ENCODE peak calls at places on chromosome 16, in four cellular contexts. One of them, this sample, is unnamed.

GRCh38 chr16:72214821-72215220 is 42.9 kb upstream of the PMFBP1 start:
- DNase-seq in NCI-H2081: no peak
- DNase-seq in HS-27A: no peak
- DNase-seq in NCI-H69: no peak
- DNase-seq in this sample: no peak

GRCh38 chr16:1645914-1646525 is 32.1 kb upstream of the JPT2 start:
- DNase-seq in NCI-H2081: peak
- DNase-seq in HS-27A: no peak
- DNase-seq in NCI-H69: peak
- DNase-seq in this sample: no peak

GRCh38 chr16:31118223-31119155 is 1.0 kb downstream of the KAT8 start:
- DNase-seq in NCI-H2081: no peak
- DNase-seq in HS-27A: no peak
- DNase-seq in NCI-H69: no peak
- DNase-seq in this sample: no peak

GRCh38 chr16:57127836-57128235 is 35.5 kb downstream of the CPNE2 start:
- DNase-seq in NCI-H2081: no peak
- DNase-seq in HS-27A: no peak
- DNase-seq in NCI-H69: no peak
- DNase-seq in this sample: no peak

GRCh38 chr16:85928411-85928820 is 29.5 kb downstream of the IRF8 start:
- DNase-seq in NCI-H2081: no peak
- DNase-seq in HS-27A: no peak
- DNase-seq in NCI-H69: no peak
- DNase-seq in this sample: peak

GRCh38 chr16:83011939-83012338 is 385.2 kb downstream of the CDH13 start:
- DNase-seq in NCI-H2081: no peak
- DNase-seq in HS-27A: no peak
- DNase-seq in NCI-H69: no peak
- DNase-seq in this sample: no peak

GRCh38 chr16:16086653-16087446 is 136.4 kb downstream of the ABCC6 start:
- DNase-seq in NCI-H2081: no peak
- DNase-seq in HS-27A: no peak
- DNase-seq in NCI-H69: no peak
- DNase-seq in this sample: no peak

GRCh38 chr16:87487361-87487924 is 5.4 kb downstream of the ZCCHC14 start:
- DNase-seq in NCI-H2081: peak
- DNase-seq in HS-27A: no peak
- DNase-seq in NCI-H69: peak
- DNase-seq in this sample: no peak

GRCh38 chr16:22355487-22355908 is 18.9 kb downstream of the CDR2 start:
- DNase-seq in NCI-H2081: no peak
- DNase-seq in HS-27A: no peak
- DNase-seq in NCI-H69: no peak
- DNase-seq in this sample: no peak

GRCh38 chr16:15665107-15665506 is 15.1 kb downstream of the NDE1 start:
- DNase-seq in NCI-H2081: no peak
- DNase-seq in HS-27A: no peak
- DNase-seq in NCI-H69: no peak
- DNase-seq in this sample: no peak

GRCh38 chr16:70594569-70594968 is 51.8 kb upstream of the IL34 start:
- DNase-seq in NCI-H2081: no peak
- DNase-seq in HS-27A: no peak
- DNase-seq in NCI-H69: no peak
- DNase-seq in this sample: no peak

GRCh38 chr16:3456374-3456773 is 12.9 kb downstream of the NAA60 start:
- DNase-seq in NCI-H2081: no peak
- DNase-seq in HS-27A: no peak
- DNase-seq in NCI-H69: peak
- DNase-seq in this sample: no peak

GRCh38 chr16:65829076-65829475 is 537.4 kb upstream of the CDH5 start:
- DNase-seq in NCI-H2081: no peak
- DNase-seq in HS-27A: no peak
- DNase-seq in NCI-H69: no peak
- DNase-seq in this sample: no peak

GRCh38 chr16:25110392-25110947 is 1.1 kb upstream of the LCMT1 start:
- DNase-seq in NCI-H2081: peak
- DNase-seq in HS-27A: no peak
- DNase-seq in NCI-H69: peak
- DNase-seq in this sample: no peak

GRCh38 chr16:50532576-50532975 is 15.6 kb upstream of the NKD1 start:
- DNase-seq in NCI-H2081: no peak
- DNase-seq in HS-27A: no peak
- DNase-seq in NCI-H69: no peak
- DNase-seq in this sample: no peak

GRCh38 chr16:22728167-22728836 is 85.7 kb upstream of the HS3ST2 start:
- DNase-seq in NCI-H2081: no peak
- DNase-seq in HS-27A: no peak
- DNase-seq in NCI-H69: no peak
- DNase-seq in this sample: no peak

GRCh38 chr16:75317101-75317522 is 65.7 kb upstream of the BCAR1 start:
- DNase-seq in NCI-H2081: no peak
- DNase-seq in HS-27A: no peak
- DNase-seq in NCI-H69: peak
- DNase-seq in this sample: no peak

GRCh38 chr16:12324152-12324551 is 347.6 kb downstream of the SNX29 start:
- DNase-seq in NCI-H2081: no peak
- DNase-seq in HS-27A: no peak
- DNase-seq in NCI-H69: peak
- DNase-seq in this sample: no peak

GRCh38 chr16:89693289-89693731 is 6.8 kb downstream of the CDK10 start:
- DNase-seq in NCI-H2081: no peak
- DNase-seq in HS-27A: no peak
- DNase-seq in NCI-H69: no peak
- DNase-seq in this sample: no peak

GRCh38 chr16:86101135-86101911 is 202.4 kb downstream of the IRF8 start:
- DNase-seq in NCI-H2081: no peak
- DNase-seq in HS-27A: no peak
- DNase-seq in NCI-H69: no peak
- DNase-seq in this sample: no peak

GRCh38 chr16:4410335-4411075 is 5.9 kb downstream of the CORO7 start:
- DNase-seq in NCI-H2081: peak
- DNase-seq in HS-27A: no peak
- DNase-seq in NCI-H69: peak
- DNase-seq in this sample: peak

GRCh38 chr16:73572135-73572534 is 524.2 kb upstream of the ZFHX3 start:
- DNase-seq in NCI-H2081: no peak
- DNase-seq in HS-27A: no peak
- DNase-seq in NCI-H69: peak
- DNase-seq in this sample: no peak

GRCh38 chr16:2048116-2048543 is 345 bp downstream of the TSC2 start:
- DNase-seq in NCI-H2081: no peak
- DNase-seq in HS-27A: no peak
- DNase-seq in NCI-H69: peak
- DNase-seq in this sample: no peak

GRCh38 chr16:2022723-2023097 is 3.1 kb downstream of the NPW start:
- DNase-seq in NCI-H2081: no peak
- DNase-seq in HS-27A: no peak
- DNase-seq in NCI-H69: no peak
- DNase-seq in this sample: no peak

GRCh38 chr16:1535391-1536291 is 2.2 kb downstream of the TMEM204 start:
- DNase-seq in NCI-H2081: no peak
- DNase-seq in HS-27A: no peak
- DNase-seq in NCI-H69: no peak
- DNase-seq in this sample: no peak

GRCh38 chr16:6483634-6484033 is 849.0 kb upstream of the RBFOX1 start:
- DNase-seq in NCI-H2081: no peak
- DNase-seq in HS-27A: no peak
- DNase-seq in NCI-H69: peak
- DNase-seq in this sample: no peak

GRCh38 chr16:87303962-87304521 is 13.2 kb downstream of the C16orf95 start:
- DNase-seq in NCI-H2081: no peak
- DNase-seq in HS-27A: no peak
- DNase-seq in NCI-H69: no peak
- DNase-seq in this sample: no peak

GRCh38 chr16:30368122-30368791 is 2.0 kb downstream of the TBC1D10B start:
- DNase-seq in NCI-H2081: no peak
- DNase-seq in HS-27A: no peak
- DNase-seq in NCI-H69: peak
- DNase-seq in this sample: no peak

GRCh38 chr16:55464375-55464774 is 14.6 kb upstream of the MMP2 start:
- DNase-seq in NCI-H2081: no peak
- DNase-seq in HS-27A: no peak
- DNase-seq in NCI-H69: no peak
- DNase-seq in this sample: no peak

GRCh38 chr16:20884240-20884556 is 16.0 kb downstream of the DCUN1D3 start:
- DNase-seq in NCI-H2081: no peak
- DNase-seq in HS-27A: no peak
- DNase-seq in NCI-H69: no peak
- DNase-seq in this sample: no peak

GRCh38 chr16:78988361-78988992 is 612.1 kb downstream of the MAF start:
- DNase-seq in NCI-H2081: no peak
- DNase-seq in HS-27A: no peak
- DNase-seq in NCI-H69: no peak
- DNase-seq in this sample: no peak

This sample was measured in HFF-Myc.